ENCODE peak calls at places on chromosomes 11 and 22, in five cellular contexts. K, D, U, I and V are unnamed samples. For H3K4me1, the result is how much of the 10 kb centered on the place peaks cover.

GRCh38 chr11:27621440-27622161 is 78.7 kb downstream of the BDNF start:
- DNase-seq in K (no peak), D (no peak), U (no peak), I (no peak), V (no peak)

GRCh38 chr11:62879554-62879953 is 1.1 kb upstream of the SLC3A2 start:
- DNase-seq in K (no peak), D (no peak), I (no peak), U (no peak), V (no peak)

GRCh38 chr11:43558556-43559127 is 121.9 kb upstream of the HSD17B12 start:
- DNase-seq in I (no peak), D (no peak), U (no peak), K (no peak), V (no peak)

GRCh38 chr22:28282346-28282745 is 363.3 kb upstream of the PITPNB start:
- DNase-seq in U (no peak), D (no peak), I (no peak), K (no peak), V (no peak)

GRCh38 chr11:11845066-11845465 is 3.3 kb downstream of the USP47 start:
- DNase-seq in D (no peak), K (no peak), U (no peak), I (no peak), V (no peak)

GRCh38 chr11:106012744-106013143 is 9.3 kb downstream of the MSANTD4 start:
- DNase-seq in I (no peak), U (no peak), D (no peak), K (no peak), V (no peak)

GRCh38 chr11:33634291-33634834 is 66.3 kb downstream of the C11orf91 start:
- DNase-seq in U (no peak), D (no peak), I (no peak), K (no peak), V (no peak)

GRCh38 chr11:39641749-39642148 is 1817.7 kb downstream of the LRRC4C start:
- DNase-seq in D (no peak), U (no peak), K (no peak), I (no peak), V (no peak)

GRCh38 chr11:92130432-92130831 is 94.2 kb upstream of the FAT3 start:
- DNase-seq in D (no peak), U (no peak), I (no peak), K (no peak), V (no peak)

GRCh38 chr11:6438979-6439571 is 1.7 kb downstream of the HPX start:
- DNase-seq in D (peak), I (peak), U (peak), K (peak), V (no peak)

GRCh38 chr11:64536396-64536935 is 54.6 kb upstream of the SLC22A12 start:
- DNase-seq in I (no peak), U (no peak), K (no peak), D (no peak), V (peak)

GRCh38 chr22:26642465-26643367 is 14.7 kb upstream of the MIAT start:
- DNase-seq in D (peak), K (peak), I (no peak), U (peak), V (peak)

GRCh38 chr11:2933376-2934056 is 4.3 kb upstream of the PHLDA2 start:
- DNase-seq in U (peak), I (peak), K (no peak), D (peak), V (peak)

GRCh38 chr11:117805048-117805447 is 8.0 kb upstream of the DSCAML1 start:
- DNase-seq in U (no peak), I (no peak), D (no peak), K (no peak), V (no peak)

GRCh38 chr11:16794047-16794818 is 55.8 kb downstream of the C11orf58 start:
- DNase-seq in I (no peak), D (no peak), K (no peak), U (no peak), V (no peak)

GRCh38 chr11:45662665-45663485 is 2.5 kb downstream of the CHST1 start:
- DNase-seq in U (peak), D (peak), I (no peak), K (no peak), V (no peak)
- H3K4me3 ChIP-seq in U (no peak), D (no peak), I (no peak), K (no peak), V (no peak)

GRCh38 chr11:94678236-94678635 is 89.9 kb upstream of the AMOTL1 start:
- DNase-seq in D (no peak), U (no peak), I (no peak), K (no peak), V (no peak)

GRCh38 chr11:94676769-94677168 is 91.4 kb upstream of the AMOTL1 start:
- DNase-seq in D (no peak), U (no peak), K (no peak), I (no peak), V (no peak)

GRCh38 chr11:94681140-94681539 is 87.0 kb upstream of the AMOTL1 start:
- DNase-seq in K (no peak), D (no peak), U (no peak), I (no peak), V (no peak)

GRCh38 chr11:94680426-94680825 is 87.7 kb upstream of the AMOTL1 start:
- DNase-seq in D (no peak), I (no peak), U (no peak), K (no peak), V (no peak)

DNA sequence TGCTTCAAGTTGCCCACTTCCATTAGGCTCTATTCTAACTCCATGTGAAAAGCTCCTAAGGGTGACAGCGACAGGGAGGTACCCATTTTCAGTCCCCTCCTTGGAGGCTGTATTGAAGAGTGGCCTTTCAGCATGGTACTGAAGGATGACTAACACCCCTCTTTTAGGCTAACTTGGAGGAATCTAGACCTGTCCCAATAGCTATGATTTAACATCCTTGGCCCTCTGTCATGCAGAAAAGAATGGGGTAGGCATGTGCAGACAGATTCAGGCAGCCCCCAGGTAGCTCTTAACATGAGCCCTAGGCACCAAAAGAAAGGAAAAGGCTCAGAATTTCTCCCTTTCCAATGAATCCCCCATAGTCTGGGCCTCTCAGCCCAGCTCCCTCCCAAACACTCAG is 89.3 kb upstream of the AMOTL1 start:
- DNase-seq in K (no peak), U (no peak), D (no peak), I (no peak), V (no peak)
- H3K4me1 ChIP-seq in K (under half), U (under half), D (under half), I (under half), V (under half)

GRCh38 chr11:74357449-74357848 is 40.8 kb downstream of the PGM2L1 start:
- DNase-seq in U (no peak), D (no peak), I (no peak), K (no peak), V (no peak)

DNA sequence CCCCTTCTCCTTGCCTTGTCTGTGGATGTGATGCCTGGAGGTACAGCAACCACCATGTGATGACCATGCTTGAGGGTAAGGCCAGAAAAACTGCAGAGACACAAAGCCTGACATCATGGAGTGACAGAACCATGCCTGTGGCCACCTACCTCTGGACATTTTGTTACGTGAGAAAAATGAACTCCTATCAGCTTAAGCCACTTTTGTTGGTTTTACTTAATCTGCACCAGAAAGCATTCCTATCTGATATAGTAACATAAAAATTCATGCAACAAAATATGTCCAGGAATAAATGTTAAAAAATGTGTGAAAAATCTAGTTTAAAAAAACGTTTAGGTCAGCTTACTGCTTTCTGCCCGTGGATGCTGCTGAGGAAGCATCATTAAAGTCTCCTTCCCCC is 42.6 kb upstream of the P4HA3 start:
- DNase-seq in U (no peak), D (no peak), I (no peak), K (no peak), V (no peak)
- H3K4me3 ChIP-seq in U (no peak), D (no peak), I (no peak), K (no peak), V (no peak)

DNA sequence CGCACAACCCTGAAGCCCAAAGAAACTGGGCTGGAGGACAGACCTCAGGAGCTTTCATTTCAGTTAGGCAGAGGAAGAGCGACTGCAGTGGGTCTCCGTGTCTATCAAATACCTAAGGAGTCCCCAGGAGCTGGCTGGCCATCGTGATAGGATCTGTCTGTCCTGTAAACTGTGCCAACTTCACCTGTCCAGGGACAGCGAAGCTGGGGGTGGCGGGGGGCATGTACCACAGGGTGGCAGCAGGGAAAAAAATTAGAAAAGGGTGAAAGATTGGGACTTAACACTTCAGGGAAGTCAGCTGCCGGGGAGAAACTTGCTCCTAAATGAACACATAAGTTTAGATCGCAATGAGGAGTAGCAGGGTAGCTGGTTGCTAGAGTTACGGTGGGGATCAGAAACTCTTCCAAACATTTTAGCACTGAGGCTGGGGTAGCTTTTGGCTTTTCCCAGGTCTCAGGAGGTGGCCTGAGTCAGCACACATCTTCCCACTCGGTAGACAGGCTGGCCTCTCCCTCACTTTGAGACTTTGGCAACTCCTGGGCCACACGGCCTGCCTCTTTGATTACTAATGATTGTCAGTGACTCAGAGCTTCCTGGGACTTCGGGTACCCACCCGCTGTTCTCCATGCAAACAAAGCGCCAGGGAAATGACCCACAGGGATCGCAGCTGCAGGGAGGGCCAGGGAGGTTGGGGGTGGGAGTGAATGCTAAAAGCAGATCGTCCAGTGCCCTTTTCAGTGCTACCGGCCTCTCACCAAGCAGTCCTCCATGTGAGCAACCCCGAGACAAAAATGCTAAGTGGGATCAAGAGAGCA is 2.9 kb upstream of the MTFP1 start:
- DNase-seq in U (peak), I (peak), D (peak), K (peak), V (peak)
- H3K4me1 ChIP-seq in U (under half), I (under half), D (under half), K (half or more), V (half or more)

GRCh38 chr11:73246303-73246702 is 25.8 kb upstream of the P2RY6 start:
- DNase-seq in K (no peak), I (no peak), U (no peak), D (no peak), V (no peak)
- H3K4me3 ChIP-seq in K (no peak), I (no peak), U (no peak), D (no peak), V (no peak)